ENCODE peak calls at places on chromosomes 7 and 10, in ten cellular contexts. N is fibroblast of lung, J is aorta, A is heart left ventricle, P is transverse colon, L is Peyer's patch, S is GM23248, B is Caco-2, X is tibial nerve, I is right lobe of liver. D is an unnamed sample.
A peak's percentile ranks its signal among the peaks of the same experiment; 100 is the strongest.

GRCh38 chr7:51344406-51344805 is 27.8 kb upstream of the COBL start:
- DNase-seq in P (no peak), X (no peak), A (no peak), L (no peak), S (no peak), J (no peak), B (peak; percentile 67), N (peak; percentile 3), I (peak; percentile 58), D (no peak)

GRCh38 chr10:69124558-69125121 is 662 bp downstream of the VPS26A start:
- DNase-seq in I (peak; percentile 52), X (no peak), L (peak; percentile 61), S (peak; percentile 80), P (peak; percentile 72), B (peak; percentile 64), J (peak; percentile 67), A (peak; percentile 42), N (peak; percentile 62), D (peak; percentile 75)

GRCh38 chr7:111953611-111954010 is 252.6 kb downstream of the DOCK4 start:
- DNase-seq in B (peak; percentile 3), S (peak; percentile 40), X (no peak), P (no peak), J (no peak), A (no peak), I (peak; percentile 44), N (no peak), L (no peak), D (peak; percentile 11)

GRCh38 chr7:142859829-142860228 is 5.0 kb downstream of the EPHB6 start:
- DNase-seq in A (no peak), B (no peak), N (peak; percentile 59), X (peak; percentile 53), I (no peak), J (no peak), S (peak; percentile 81), P (no peak), L (no peak), D (no peak)

GRCh38 chr10:83542774-83543291 is 596.5 kb upstream of the GHITM start:
- DNase-seq in X (no peak), L (no peak), A (no peak), S (no peak), N (peak; percentile 84), I (no peak), J (no peak), B (no peak), P (no peak), D (no peak)

GRCh38 chr7:22219739-22220493 is 137.0 kb downstream of the RAPGEF5 start:
- DNase-seq in N (no peak), B (no peak), X (no peak), I (no peak), A (no peak), L (no peak), J (no peak), P (no peak), S (no peak), D (no peak)

GRCh38 chr7:127581716-127582115 is 3.7 kb downstream of the GCC1 start:
- DNase-seq in I (no peak), J (no peak), A (no peak), S (peak; percentile 44), L (no peak), N (no peak), B (no peak), X (no peak), P (no peak), D (no peak)

GRCh38 chr10:111879964-111880363 is 303.6 kb downstream of the GPAM start:
- DNase-seq in J (no peak), A (no peak), I (no peak), S (no peak), B (no peak), P (no peak), N (no peak), X (no peak), L (no peak), D (no peak)

GRCh38 chr10:23053036-23053435 is 42.3 kb upstream of the MSRB2 start:
- DNase-seq in N (peak; percentile 25), J (no peak), I (no peak), S (peak; percentile 17), A (no peak), P (no peak), X (no peak), L (no peak), B (peak; percentile 13), D (no peak)

GRCh38 chr7:122136033-122136432 is 8.0 kb downstream of the AASS start:
- DNase-seq in N (no peak), I (no peak), A (no peak), B (no peak), L (no peak), P (no peak), S (peak; percentile 18), X (no peak), J (no peak), D (no peak)

GRCh38 chr10:126738001-126738400 is 67.5 kb upstream of the C10orf90 start:
- DNase-seq in L (no peak), B (no peak), A (no peak), X (no peak), S (no peak), I (no peak), P (no peak), N (peak; percentile 15), J (no peak), D (no peak)

GRCh38 chr7:101753316-101753715 is 64.1 kb upstream of the CUX1 start:
- DNase-seq in A (no peak), P (no peak), N (no peak), B (no peak), I (no peak), L (no peak), J (no peak), S (no peak), X (no peak), D (no peak)

GRCh38 chr7:39621261-39621660 is 2.1 kb upstream of the RALA start:
- DNase-seq in L (no peak), X (no peak), N (peak; percentile 97), B (no peak), S (peak; percentile 95), A (no peak), I (no peak), J (no peak), P (no peak), D (no peak)

GRCh38 chr10:104316321-104317099 is 21.8 kb downstream of the ITPRIP start:
- DNase-seq in L (no peak), P (no peak), B (no peak), S (no peak), X (no peak), I (no peak), N (no peak), A (no peak), J (no peak), D (no peak)

GRCh38 chr7:69832356-69832755 is 234.1 kb downstream of the AUTS2 start:
- DNase-seq in X (no peak), S (no peak), P (no peak), L (no peak), B (no peak), N (no peak), A (no peak), J (no peak), I (no peak), D (no peak)

GRCh38 chr10:45410807-45411606 is 37.0 kb downstream of the ALOX5 start:
- DNase-seq in B (no peak), J (no peak), X (no peak), L (no peak), P (no peak), S (no peak), I (no peak), A (no peak), N (peak; percentile 13), D (no peak)

GRCh38 chr10:111739160-111739712 is 444.3 kb downstream of the GPAM start:
- DNase-seq in X (no peak), L (no peak), N (no peak), J (no peak), S (no peak), P (no peak), B (no peak), I (no peak), A (no peak), D (no peak)

GRCh38 chr10:61974611-61975010 is 73.1 kb downstream of the ARID5B start:
- DNase-seq in L (no peak), B (no peak), X (peak; percentile 69), J (peak; percentile 66), S (peak; percentile 70), I (no peak), N (peak; percentile 67), A (peak; percentile 73), P (peak; percentile 51), D (no peak)

GRCh38 chr10:29949411-29950011 is 109.9 kb downstream of the JCAD start:
- DNase-seq in N (peak; percentile 99), J (no peak), P (no peak), B (no peak), S (peak; percentile 94), A (no peak), X (no peak), L (no peak), I (no peak), D (no peak)

GRCh38 chr10:101062231-101063161 is 707 bp downstream of the KAZALD1 start:
- DNase-seq in S (peak; percentile 82), N (peak; percentile 54), P (peak; percentile 71), B (peak; percentile 92), L (peak; percentile 91), J (peak; percentile 74), I (peak; percentile 76), A (peak; percentile 61), X (no peak), D (peak; percentile 85)
- H3K4me1 ChIP-seq in S (peaks cover 24% of the 10 kb centered on the region), N (peaks cover 13% of the 10 kb centered on the region), P (peaks cover 69% of the 10 kb centered on the region), B (peaks cover 37% of the 10 kb centered on the region), L (peaks cover 66% of the 10 kb centered on the region), J (no peaks in the 10 kb centered on the region), I (peaks cover 22% of the 10 kb centered on the region), A (peaks cover 19% of the 10 kb centered on the region), X (peaks cover 47% of the 10 kb centered on the region), D (peaks cover 41% of the 10 kb centered on the region)

GRCh38 chr7:2369139-2369538 is 14.5 kb downstream of the EIF3B start:
- DNase-seq in N (no peak), J (no peak), I (no peak), P (no peak), L (no peak), S (no peak), B (no peak), X (no peak), A (no peak), D (no peak)
- H3K36me3 ChIP-seq in N (peaks cover 52% of the 10 kb centered on the region), J (peaks cover 17% of the 10 kb centered on the region), I (peaks cover 97% of the 10 kb centered on the region), P (peaks cover 90% of the 10 kb centered on the region), L (no peaks in the 10 kb centered on the region), S (peaks cover 72% of the 10 kb centered on the region), B (peaks cover 11% of the 10 kb centered on the region), X (peaks cover 2% of the 10 kb centered on the region), A (peaks cover 99% of the 10 kb centered on the region), D (peaks cover 50% of the 10 kb centered on the region)

GRCh38 chr7:41295455-41295815 is 407.5 kb downstream of the INHBA start:
- DNase-seq in X (no peak), L (no peak), A (no peak), J (no peak), N (no peak), S (no peak), B (no peak), P (no peak), I (no peak), D (no peak)
- H3K4me1 ChIP-seq in X (no peaks in the 10 kb centered on the region), L (no peaks in the 10 kb centered on the region), A (no peaks in the 10 kb centered on the region), J (no peaks in the 10 kb centered on the region), N (no peaks in the 10 kb centered on the region), S (no peaks in the 10 kb centered on the region), B (no peaks in the 10 kb centered on the region), P (no peaks in the 10 kb centered on the region), I (peaks cover 18% of the 10 kb centered on the region), D (no peaks in the 10 kb centered on the region)

DNA sequence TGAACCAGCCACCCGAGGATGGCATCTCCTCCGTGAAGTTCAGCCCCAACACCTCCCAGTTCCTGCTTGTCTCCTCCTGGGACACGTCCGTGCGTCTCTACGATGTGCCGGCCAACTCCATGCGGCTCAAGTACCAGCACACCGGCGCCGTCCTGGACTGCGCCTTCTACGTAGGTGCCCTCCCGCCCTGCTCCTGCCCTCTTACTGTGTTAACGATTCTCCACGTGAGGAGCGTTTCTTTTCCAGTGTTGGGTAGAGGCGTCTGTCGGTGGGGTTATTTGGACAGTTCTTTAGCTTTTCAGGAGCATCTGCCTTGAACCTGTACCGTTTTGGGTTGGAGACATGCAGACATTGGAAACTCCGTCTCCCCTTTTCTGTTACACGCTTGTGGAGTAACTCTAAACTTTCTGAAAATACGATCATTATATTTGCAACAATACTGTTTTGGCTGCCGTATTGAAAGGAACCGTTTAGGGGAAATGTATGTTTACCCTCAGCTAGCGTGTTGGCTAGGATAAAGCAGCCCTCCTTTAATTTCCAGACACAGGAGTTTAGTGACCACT is 822 bp downstream of the BUB3 start:
- DNase-seq in B (peak; percentile 53), I (no peak), A (no peak), X (no peak), L (no peak), S (peak; percentile 77), J (no peak), P (peak; percentile 52), N (peak; percentile 57), D (peak; percentile 53)
- H3K36me3 ChIP-seq in B (no peaks in the 10 kb centered on the region), I (peaks cover 19% of the 10 kb centered on the region), A (peaks cover 38% of the 10 kb centered on the region), X (no peaks in the 10 kb centered on the region), L (no peaks in the 10 kb centered on the region), S (peaks cover 28% of the 10 kb centered on the region), J (no peaks in the 10 kb centered on the region), P (peaks cover 18% of the 10 kb centered on the region), N (peaks cover 2% of the 10 kb centered on the region), D (peaks cover 4% of the 10 kb centered on the region)

D was measured in mucosa of descending colon.